ENCODE peak calls at places on chromosomes 4 and X, in ten cellular contexts. K, C, W, U, F, S, V, B, M and G are unnamed samples.

GRCh38 chrX:10579018-10579752 is 41.2 kb downstream of the MID1 start:
- DNase-seq in V (no peak), C (peak), S (no peak), B (peak), K (peak), M (peak), W (peak), F (no peak), U (peak), G (no peak)

GRCh38 chr4:140839396-140839795 is 83.2 kb upstream of the TBC1D9 start:
- DNase-seq in F (no peak), S (no peak), B (no peak), V (no peak), K (peak), W (no peak), C (no peak), M (no peak), U (no peak), G (no peak)

GRCh38 chr4:134935320-134935719 is 733.7 kb upstream of the PABPC4L start:
- DNase-seq in C (peak), W (no peak), U (no peak), F (peak), B (peak), M (peak), S (no peak), K (peak), V (no peak), G (no peak)

GRCh38 chrX:138885886-138886285 is 174.4 kb upstream of the FGF13 start:
- DNase-seq in S (no peak), F (no peak), C (no peak), K (no peak), U (peak), B (no peak), W (no peak), V (no peak), M (peak), G (no peak)

GRCh38 chr4:175745340-175745739 is 66.7 kb downstream of the GPM6A start:
- DNase-seq in V (no peak), K (no peak), S (no peak), C (no peak), B (no peak), U (no peak), M (no peak), F (no peak), W (no peak), G (no peak)

GRCh38 chr4:15131551-15131950 is 129.3 kb downstream of the CPEB2 start:
- DNase-seq in V (no peak), C (no peak), M (no peak), K (peak), B (no peak), S (no peak), F (no peak), W (no peak), U (no peak), G (peak)

GRCh38 chr4:169791527-169792156 is 33.9 kb upstream of the HPF1 start:
- DNase-seq in U (peak), V (no peak), C (peak), B (peak), K (peak), S (peak), W (peak), M (peak), F (peak), G (peak)

GRCh38 chr4:10461091-10461849 is 4.0 kb upstream of the ZNF518B start:
- DNase-seq in B (no peak), S (peak), F (peak), K (peak), W (peak), U (peak), C (peak), M (peak), V (peak), G (peak)

GRCh38 chr4:144688035-144688569 is 42.1 kb downstream of the HHIP start:
- DNase-seq in U (no peak), B (no peak), M (no peak), K (no peak), C (no peak), V (no peak), F (no peak), S (no peak), W (no peak), G (no peak)

GRCh38 chr4:81454498-81454897 is 17.2 kb downstream of the RASGEF1B start:
- DNase-seq in U (no peak), W (no peak), B (peak), V (no peak), M (peak), S (no peak), K (no peak), F (peak), C (no peak), G (no peak)

GRCh38 chr4:179625391-179625790 is 2183.2 kb upstream of the AGA start:
- DNase-seq in F (no peak), B (peak), U (no peak), K (peak), M (peak), C (peak), V (no peak), W (peak), S (no peak), G (no peak)

GRCh38 chr4:1727117-1728031 is 6.1 kb downstream of the TACC3 start:
- DNase-seq in V (no peak), B (peak), F (no peak), C (peak), W (peak), K (no peak), M (peak), U (peak), S (no peak), G (peak)

GRCh38 chrX:12865359-12865758 is 1.5 kb upstream of the TLR7 start:
- DNase-seq in S (no peak), V (no peak), F (no peak), M (no peak), U (no peak), W (peak), C (no peak), K (no peak), B (no peak), G (no peak)

GRCh38 chrX:118418811-118419251 is 72.9 kb downstream of the WDR44 start:
- DNase-seq in M (no peak), V (no peak), U (no peak), F (no peak), K (peak), C (no peak), S (peak), W (peak), B (no peak), G (no peak)

GRCh38 chr4:68079918-68080317 is 49.8 kb downstream of the TMPRSS11F start:
- DNase-seq in B (no peak), C (no peak), W (no peak), S (no peak), F (no peak), K (peak), M (no peak), U (no peak), V (no peak), G (no peak)

GRCh38 chrX:46750829-46751228 is 8.1 kb downstream of the SLC9A7 start:
- DNase-seq in B (no peak), M (no peak), K (no peak), C (no peak), S (no peak), W (no peak), F (no peak), U (peak), V (no peak), G (no peak)

GRCh38 chrX:130343411-130343810 is 3.7 kb downstream of the SLC25A14 start:
- DNase-seq in M (peak), U (no peak), B (no peak), F (no peak), W (peak), C (no peak), S (no peak), K (peak), V (no peak), G (no peak)

GRCh38 chrX:350534-351321 is 32.1 kb upstream of the GTPBP6 start:
- DNase-seq in C (no peak), V (no peak), U (no peak), S (no peak), M (no peak), B (no peak), W (no peak), F (no peak), K (no peak), G (no peak)

GRCh38 chr4:74056114-74056857 is 17.8 kb upstream of the CXCL3 start:
- DNase-seq in F (no peak), K (peak), S (no peak), C (peak), M (peak), V (no peak), U (peak), B (peak), W (peak), G (no peak)

GRCh38 chrX:66012094-66012534 is 27.8 kb downstream of the VSIG4 start:
- DNase-seq in B (no peak), K (no peak), W (no peak), U (no peak), C (no peak), V (no peak), F (no peak), M (no peak), S (no peak), G (no peak)

GRCh38 chrX:40088299-40088625 is 9.5 kb downstream of the BCOR start:
- DNase-seq in B (no peak), C (no peak), M (no peak), S (peak), V (no peak), W (no peak), F (no peak), U (no peak), K (no peak), G (no peak)

GRCh38 chr4:85520765-85521749 is 46.1 kb downstream of the ARHGAP24 start:
- DNase-seq in K (peak), W (no peak), F (no peak), U (no peak), S (no peak), B (no peak), V (no peak), M (no peak), C (no peak), G (no peak)

GRCh38 chrX:130746709-130747347 is 156.2 kb downstream of the ENOX2 start:
- DNase-seq in S (no peak), F (no peak), C (peak), M (no peak), V (no peak), K (no peak), B (no peak), W (peak), U (peak), G (no peak)

GRCh38 chrX:105190252-105190853 is 30.1 kb downstream of the TEX13A start:
- DNase-seq in C (peak), B (peak), U (peak), V (no peak), K (peak), S (no peak), W (peak), M (peak), F (peak), G (no peak)

GRCh38 chr4:176185068-176185467 is 10.3 kb downstream of the SPATA4 start:
- DNase-seq in U (peak), F (no peak), V (no peak), K (no peak), B (no peak), C (peak), S (no peak), M (peak), W (peak), G (no peak)

GRCh38 chrX:15808254-15808653 is 18.0 kb downstream of the ZRSR2 start:
- DNase-seq in M (no peak), C (no peak), W (no peak), F (no peak), V (no peak), K (no peak), U (no peak), B (no peak), S (no peak), G (no peak)

GRCh38 chrX:36160056-36160455 is 240.5 kb downstream of the CFAP47 start:
- DNase-seq in W (no peak), V (no peak), M (peak), F (no peak), C (no peak), B (no peak), K (no peak), S (no peak), U (no peak), G (no peak)

GRCh38 chr4:112938461-112939058 is 110.9 kb upstream of the ANK2 start:
- DNase-seq in V (peak), B (peak), U (peak), K (peak), S (no peak), W (peak), C (peak), M (peak), F (no peak), G (no peak)

GRCh38 chrX:48676893-48677270 is 6.7 kb upstream of the WAS start:
- DNase-seq in B (peak), W (no peak), U (no peak), V (no peak), C (no peak), M (no peak), K (peak), S (peak), F (peak), G (no peak)

GRCh38 chr4:92050875-92051274 is 252.9 kb upstream of the GRID2 start:
- DNase-seq in F (no peak), S (no peak), B (no peak), M (no peak), C (no peak), U (no peak), K (peak), V (no peak), W (no peak), G (peak)

GRCh38 chrX:43655961-43656494 is at the start of gene MAOA:
- DNase-seq in U (no peak), W (peak), S (peak), V (no peak), C (peak), B (no peak), K (peak), F (peak), M (no peak), G (peak)

GRCh38 chr4:153114771-153115321 is 89.4 kb upstream of the TRIM2 start:
- DNase-seq in M (peak), B (no peak), C (peak), V (no peak), W (peak), K (no peak), F (peak), S (no peak), U (peak), G (no peak)

GRCh38 chr4:141890279-141890678 is 253.9 kb downstream of the IL15 start:
- DNase-seq in K (no peak), M (no peak), V (no peak), F (no peak), C (no peak), W (peak), B (no peak), U (no peak), S (no peak), G (no peak)

GRCh38 chr4:57044996-57045395 is 65.2 kb downstream of the IGFBP7 start:
- DNase-seq in K (no peak), C (peak), M (peak), V (no peak), B (no peak), S (no peak), F (no peak), U (peak), W (no peak), G (no peak)